ENCODE peak calls at places on chromosome 17, in six cellular contexts. B is MM.1S; Y is CD8-positive, alpha-beta T cell; T is OCI-LY7; L is IMR-90; J is stomach. Q is an unnamed sample.
A peak's percentile ranks its signal among the peaks of the same experiment; 100 is the strongest.

GRCh38 chr17:1720856-1721386 is 3.6 kb upstream of the WDR81 start:
- DNase-seq in B (peak; percentile 63), Y (peak; percentile 33), T (peak; percentile 77), L (peak; percentile 56), J (peak; percentile 72), Q (peak; percentile 61)

GRCh38 chr17:74130841-74131240 is 72.6 kb upstream of the RPL38 start:
- DNase-seq in B (no peak), Y (no peak), T (no peak), L (no peak), J (no peak), Q (no peak)

GRCh38 chr17:33260638-33261037 is 32.5 kb downstream of the ASIC2 start:
- DNase-seq in B (no peak), Y (no peak), T (no peak), L (no peak), J (no peak), Q (no peak)

GRCh38 chr17:7553356-7553755 is 4.5 kb downstream of the TNFSF12 start:
- DNase-seq in B (no peak), Y (no peak), T (no peak), L (no peak), J (no peak), Q (no peak)

GRCh38 chr17:81537343-81537855 is 9.2 kb downstream of the FSCN2 start:
- DNase-seq in B (no peak), Y (no peak), T (peak; percentile 58), L (no peak), J (peak; percentile 73), Q (no peak)

GRCh38 chr17:74742153-74742515 is 5.1 kb downstream of the RAB37 start:
- DNase-seq in B (peak; percentile 93), Y (no peak), T (peak; percentile 93), L (peak; percentile 31), J (no peak), Q (no peak)

GRCh38 chr17:2250140-2251095 is 53.2 kb downstream of the SMG6 start:
- DNase-seq in B (no peak), Y (no peak), T (no peak), L (peak; percentile 58), J (no peak), Q (no peak)

GRCh38 chr17:50548831-50549230 is 1.9 kb downstream of the SPATA20 start:
- DNase-seq in B (no peak), Y (no peak), T (no peak), L (no peak), J (no peak), Q (no peak)

GRCh38 chr17:44312396-44313104 is 4.1 kb downstream of the RUNDC3A start:
- DNase-seq in B (no peak), Y (no peak), T (no peak), L (no peak), J (no peak), Q (no peak)

GRCh38 chr17:72542317-72542716 is 421.5 kb downstream of the SOX9 start:
- DNase-seq in B (no peak), Y (no peak), T (no peak), L (no peak), J (no peak), Q (no peak)

GRCh38 chr17:58913971-58914769 is 158.5 kb downstream of the PPM1E start:
- DNase-seq in B (no peak), Y (no peak), T (no peak), L (peak; percentile 51), J (no peak), Q (no peak)

GRCh38 chr17:34314279-34314678 is 5.0 kb upstream of the CCL8 start:
- DNase-seq in B (peak; percentile 55), Y (no peak), T (peak; percentile 1), L (peak; percentile 52), J (no peak), Q (no peak)

GRCh38 chr17:51799981-51800380 is 358.5 kb downstream of the CA10 start:
- DNase-seq in B (no peak), Y (no peak), T (no peak), L (no peak), J (no peak), Q (no peak)

GRCh38 chr17:44063704-44064639 is 2.5 kb downstream of the LSM12 start:
- DNase-seq in B (no peak), Y (no peak), T (no peak), L (no peak), J (no peak), Q (peak; percentile 44)

GRCh38 chr17:10186771-10187425 is 11.5 kb downstream of the GAS7 start:
- DNase-seq in B (no peak), Y (no peak), T (no peak), L (no peak), J (no peak), Q (no peak)

GRCh38 chr17:10807704-10808128 is 3.8 kb upstream of the TMEM238L start:
- DNase-seq in B (no peak), Y (no peak), T (no peak), L (no peak), J (no peak), Q (no peak)

GRCh38 chr17:27596571-27597187 is 34.3 kb upstream of the LGALS9 start:
- DNase-seq in B (no peak), Y (no peak), T (no peak), L (no peak), J (no peak), Q (no peak)

GRCh38 chr17:9200699-9201359 is 179.5 kb downstream of the NTN1 start:
- DNase-seq in B (no peak), Y (no peak), T (no peak), L (no peak), J (no peak), Q (no peak)

GRCh38 chr17:72165202-72165972 is 44.6 kb downstream of the SOX9 start:
- DNase-seq in B (no peak), Y (no peak), T (no peak), L (no peak), J (no peak), Q (no peak)

GRCh38 chr17:75814900-75815373 is 29.3 kb downstream of the UNC13D start:
- DNase-seq in B (no peak), Y (no peak), T (no peak), L (peak; percentile 79), J (no peak), Q (no peak)

DNA sequence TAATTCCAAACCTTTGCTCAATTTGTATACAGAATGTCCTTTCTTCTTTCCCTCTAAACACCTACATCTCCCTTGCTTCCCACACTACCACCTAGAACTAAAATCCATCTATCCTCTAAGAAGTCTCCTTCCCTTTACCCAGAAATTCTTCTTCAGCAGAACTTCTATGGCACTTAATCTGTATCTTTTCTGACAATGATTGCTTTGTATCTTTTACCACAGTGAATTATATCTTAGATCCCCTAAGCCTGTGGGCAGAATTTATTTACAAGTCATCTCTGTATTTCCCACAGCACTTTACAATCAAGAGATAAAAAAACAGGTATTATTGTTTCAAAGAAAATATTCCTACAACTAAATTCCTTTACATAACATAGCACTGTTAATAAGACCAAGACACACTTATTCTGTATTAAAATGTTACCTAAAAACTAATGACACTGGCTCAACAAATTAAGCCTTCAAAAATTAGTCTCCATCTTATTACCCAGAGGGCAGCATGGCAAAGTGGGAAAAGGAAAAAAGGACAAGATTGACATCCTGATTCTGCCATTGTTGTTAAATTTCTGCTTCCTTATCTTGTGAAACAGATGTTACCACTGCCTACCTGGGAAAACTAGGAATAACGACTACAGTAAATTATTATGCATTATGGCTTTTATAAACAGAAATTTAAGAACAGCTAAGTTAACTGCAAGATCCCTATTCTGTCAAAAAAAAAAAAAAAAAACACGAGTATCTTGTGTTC is 42.8 kb downstream of the KANSL1 start:
- DNase-seq in B (no peak), Y (no peak), T (no peak), L (no peak), J (no peak), Q (no peak)
- H3K4me1 ChIP-seq in B (peaks cover 45% of the 10 kb centered on the region), Y (peaks cover 92% of the 10 kb centered on the region), T (peaks cover 98% of the 10 kb centered on the region), L (peaks cover 9% of the 10 kb centered on the region), J (peaks cover 98% of the 10 kb centered on the region), Q (peaks cover 21% of the 10 kb centered on the region)

GRCh38 chr17:39738568-39738901 is 797 bp downstream of the GRB7 start:
- DNase-seq in B (peak; percentile 77), Y (no peak), T (no peak), L (no peak), J (peak; percentile 70), Q (no peak)
- H3K4me3 ChIP-seq in B (peak overlapping the region; percentile 56), Y (no peak overlapping the region), T (no peak overlapping the region), L (no peak overlapping the region), J (peak overlapping the region; percentile 42), Q (no peak overlapping the region)

GRCh38 chr17:3590231-3590630 is 19.0 kb downstream of the TRPV1 start:
- DNase-seq in B (no peak), Y (no peak), T (peak; percentile 67), L (no peak), J (no peak), Q (no peak)
- H3K36me3 ChIP-seq in B (no peaks in the 10 kb centered on the region), Y (no peaks in the 10 kb centered on the region), T (no peaks in the 10 kb centered on the region), L (peaks cover 9% of the 10 kb centered on the region), J (peaks cover 73% of the 10 kb centered on the region), Q (no peaks in the 10 kb centered on the region)

GRCh38 chr17:4538236-4539002 is 16.8 kb downstream of the MYBBP1A start:
- DNase-seq in B (no peak), Y (no peak), T (no peak), L (no peak), J (no peak), Q (no peak)
- H3K4me1 ChIP-seq in B (no peaks in the 10 kb centered on the region), Y (peaks cover 3% of the 10 kb centered on the region), T (no peaks in the 10 kb centered on the region), L (peaks cover 3% of the 10 kb centered on the region), J (peaks cover 63% of the 10 kb centered on the region), Q (no peaks in the 10 kb centered on the region)

GRCh38 chr17:77548967-77549366 is 408.2 kb downstream of the SEC14L1 start:
- DNase-seq in B (no peak), Y (no peak), T (peak; percentile 22), L (no peak), J (no peak), Q (no peak)

GRCh38 chr17:77543779-77544178 is 403.0 kb downstream of the SEC14L1 start:
- DNase-seq in B (no peak), Y (no peak), T (no peak), L (no peak), J (no peak), Q (no peak)

GRCh38 chr17:77544347-77544746 is 403.6 kb downstream of the SEC14L1 start:
- DNase-seq in B (no peak), Y (no peak), T (no peak), L (no peak), J (no peak), Q (no peak)

GRCh38 chr17:77542551-77543490 is 402.1 kb downstream of the SEC14L1 start:
- DNase-seq in B (peak; percentile 81), Y (peak; percentile 32), T (peak; percentile 83), L (peak; percentile 78), J (peak; percentile 75), Q (peak; percentile 83)

GRCh38 chr17:77546772-77547201 is 406.0 kb downstream of the SEC14L1 start:
- DNase-seq in B (no peak), Y (no peak), T (no peak), L (no peak), J (no peak), Q (peak; percentile 92)
- H3K4me3 ChIP-seq in B (no peak overlapping the region), Y (no peak overlapping the region), T (no peak overlapping the region), L (no peak overlapping the region), J (peak overlapping the region; percentile 4), Q (peak overlapping the region; percentile 25)

GRCh38 chr17:37340804-37341203 is 35.0 kb upstream of the C17orf78 start:
- DNase-seq in B (no peak), Y (no peak), T (no peak), L (no peak), J (no peak), Q (no peak)

GRCh38 chr17:37342589-37342988 is 33.2 kb upstream of the C17orf78 start:
- DNase-seq in B (no peak), Y (no peak), T (no peak), L (no peak), J (no peak), Q (no peak)

GRCh38 chr17:37338847-37339246 is 36.9 kb upstream of the C17orf78 start:
- DNase-seq in B (no peak), Y (no peak), T (no peak), L (no peak), J (no peak), Q (no peak)

GRCh38 chr17:37344519-37344918 is 31.3 kb upstream of the C17orf78 start:
- DNase-seq in B (no peak), Y (no peak), T (no peak), L (no peak), J (no peak), Q (no peak)

GRCh38 chr17:37339321-37339720 is 36.5 kb upstream of the C17orf78 start:
- DNase-seq in B (no peak), Y (no peak), T (no peak), L (no peak), J (no peak), Q (no peak)
- H3K36me3 ChIP-seq in B (no peaks in the 10 kb centered on the region), Y (no peaks in the 10 kb centered on the region), T (peaks cover 54% of the 10 kb centered on the region), L (peaks cover 4% of the 10 kb centered on the region), J (peaks cover 12% of the 10 kb centered on the region), Q (peaks cover 23% of the 10 kb centered on the region)